ENCODE peak calls at places on chromosomes 3 and 15, in ten cellular contexts. O is stomach, S is K562, N is GM12864, F is astrocyte of the spinal cord, B is AG04450, C is GM13977, H is heart right ventricle, W is progenitor cell of endocrine pancreas, M is Panc1. G is an unnamed sample.

GRCh38 chr3:14141144-14141543 is 16.3 kb downstream of the TMEM43 start:
- DNase-seq in S (no peak), F (no peak), O (no peak), W (no peak), B (no peak), M (no peak), C (no peak), H (no peak), N (no peak), G (no peak)

GRCh38 chr15:51046016-51046415 is 48.7 kb downstream of the TNFAIP8L3 start:
- DNase-seq in N (no peak), S (no peak), H (no peak), B (no peak), O (no peak), M (no peak), F (no peak), C (no peak), W (no peak), G (no peak)

GRCh38 chr15:70299931-70300858 is 202.5 kb upstream of the TLE3 start:
- DNase-seq in B (no peak), F (no peak), S (no peak), O (peak), N (peak), C (peak), W (no peak), H (no peak), M (no peak), G (no peak)

GRCh38 chr15:63818191-63818590 is 15.6 kb downstream of the HERC1 start:
- DNase-seq in O (no peak), N (no peak), S (peak), W (no peak), C (no peak), F (peak), H (no peak), B (no peak), M (no peak), G (no peak)

GRCh38 chr3:195106418-195106906 is 164.5 kb downstream of the XXYLT1 start:
- DNase-seq in S (peak), M (no peak), W (peak), B (no peak), C (peak), H (peak), N (no peak), O (peak), F (peak), G (peak)

GRCh38 chr3:186217820-186218164 is 108.9 kb upstream of the ETV5 start:
- DNase-seq in C (peak), N (peak), M (no peak), O (no peak), B (no peak), H (no peak), S (no peak), W (no peak), F (no peak), G (no peak)

GRCh38 chr15:69324031-69324430 is 25.3 kb downstream of the PAQR5 start:
- DNase-seq in W (no peak), O (no peak), M (no peak), B (no peak), F (no peak), C (no peak), N (no peak), S (no peak), H (no peak), G (no peak)

GRCh38 chr3:26100176-26100575 is 310.3 kb downstream of the OXSM start:
- DNase-seq in H (no peak), S (no peak), W (no peak), B (no peak), F (no peak), O (no peak), C (no peak), N (no peak), M (no peak), G (no peak)

GRCh38 chr3:138670409-138670808 is 61.8 kb downstream of the FAIM start:
- DNase-seq in N (no peak), H (no peak), C (no peak), O (no peak), F (no peak), B (no peak), M (no peak), S (no peak), W (no peak), G (no peak)

GRCh38 chr3:140219923-140220452 is 285.0 kb downstream of the CLSTN2 start:
- DNase-seq in S (peak), W (no peak), C (peak), M (no peak), F (no peak), O (no peak), B (no peak), N (peak), H (no peak), G (no peak)

GRCh38 chr15:26443321-26443720 is 329.5 kb downstream of the GABRB3 start:
- DNase-seq in F (no peak), B (no peak), C (no peak), W (no peak), M (no peak), N (no peak), O (no peak), S (no peak), H (peak), G (no peak)

GRCh38 chr3:127476936-127477335 is 113.6 kb downstream of the TPRA1 start:
- DNase-seq in H (no peak), C (no peak), O (no peak), B (no peak), N (no peak), W (no peak), F (no peak), M (no peak), S (no peak), G (no peak)

GRCh38 chr3:127475975-127476374 is 114.6 kb downstream of the TPRA1 start:
- DNase-seq in S (no peak), F (no peak), H (no peak), W (no peak), N (no peak), O (no peak), C (no peak), B (no peak), M (no peak), G (no peak)

GRCh38 chr3:127472506-127472905 is 118.0 kb downstream of the TPRA1 start:
- DNase-seq in C (no peak), H (no peak), S (no peak), W (no peak), N (no peak), M (no peak), O (no peak), F (no peak), B (no peak), G (no peak)

GRCh38 chr3:127475364-127475763 is 115.2 kb downstream of the TPRA1 start:
- DNase-seq in W (no peak), B (no peak), H (no peak), F (no peak), O (no peak), M (no peak), N (no peak), C (no peak), S (no peak), G (no peak)

GRCh38 chr3:127473244-127474024 is 117.1 kb downstream of the TPRA1 start:
- DNase-seq in C (peak), S (peak), W (peak), F (no peak), H (no peak), O (peak), N (no peak), B (no peak), M (no peak), G (no peak)
- TF ChIP-seq CTCF in C (peak), S (peak), W (peak), F (peak), H (no peak), O (peak), N (peak), B (no peak), M (no peak), G (peak)

GRCh38 chr15:48406911-48407310 is 75.7 kb downstream of the DUT start:
- DNase-seq in F (no peak), N (no peak), B (no peak), S (peak), H (no peak), M (no peak), C (no peak), O (no peak), W (no peak), G (no peak)
- TF ChIP-seq CTCF in F (peak), N (peak), B (peak), S (peak), H (no peak), M (peak), C (peak), O (no peak), W (peak), G (no peak)

GRCh38 chr15:93974804-93975481 is 256.4 kb upstream of the MCTP2 start:
- DNase-seq in O (no peak), C (peak), H (no peak), S (no peak), W (no peak), N (no peak), F (peak), M (no peak), B (peak), G (peak)
- TF ChIP-seq CTCF in O (no peak), C (peak), H (no peak), S (no peak), W (peak), N (no peak), F (peak), M (peak), B (peak), G (no peak)

GRCh38 chr3:53999725-54000124 is 108.1 kb upstream of the SELENOK start:
- DNase-seq in W (no peak), C (no peak), N (no peak), F (no peak), S (no peak), M (no peak), H (no peak), O (no peak), B (no peak), G (no peak)

GRCh38 chr3:53998980-53999379 is 107.3 kb upstream of the SELENOK start:
- DNase-seq in S (no peak), H (peak), O (no peak), C (no peak), N (no peak), F (no peak), B (no peak), W (no peak), M (no peak), G (no peak)

GRCh38 chr3:54008099-54008498 is 114.3 kb upstream of the CACNA2D3 start:
- DNase-seq in M (no peak), F (no peak), H (no peak), W (no peak), S (no peak), N (no peak), B (no peak), C (no peak), O (no peak), G (no peak)

GRCh38 chr3:54004351-54004750 is 112.7 kb upstream of the SELENOK start:
- DNase-seq in F (no peak), M (no peak), W (no peak), B (no peak), H (no peak), C (no peak), O (no peak), N (no peak), S (no peak), G (no peak)

GRCh38 chr3:54003136-54003535 is 111.5 kb upstream of the SELENOK start:
- DNase-seq in O (no peak), H (no peak), N (no peak), W (no peak), C (no peak), M (no peak), B (no peak), S (no peak), F (no peak), G (no peak)
- TF ChIP-seq CTCF in O (no peak), H (no peak), N (no peak), W (no peak), C (no peak), M (no peak), B (no peak), S (no peak), F (no peak), G (no peak)